ENCODE peak calls at places on chromosomes 5 and 9, in seven cellular contexts. C, K, H, N, U, O and G are unnamed samples.

GRCh38 chr5:53378590-53379247 is 101.7 kb upstream of the FST start:
- DNase-seq in O (no peak), N (no peak), U (no peak), H (no peak), C (no peak), K (no peak), G (no peak)

GRCh38 chr5:118924006-118924389 is 64.3 kb downstream of the DTWD2 start:
- DNase-seq in U (no peak), C (no peak), H (no peak), N (no peak), K (no peak), O (no peak), G (no peak)

GRCh38 chr9:110538169-110538568 is 41.4 kb downstream of the SVEP1 start:
- DNase-seq in C (no peak), U (no peak), O (no peak), K (no peak), N (no peak), H (no peak), G (no peak)

GRCh38 chr5:73137575-73138530 is 17.5 kb downstream of the TMEM171 start:
- DNase-seq in C (no peak), H (no peak), O (no peak), N (no peak), U (no peak), K (no peak), G (no peak)

GRCh38 chr9:91191443-91192378 is 170.0 kb downstream of the AUH start:
- DNase-seq in H (peak), O (no peak), C (no peak), N (no peak), K (no peak), U (no peak), G (no peak)

GRCh38 chr9:74609671-74610416 is 112.7 kb downstream of the RORB start:
- DNase-seq in C (peak), K (no peak), H (no peak), O (no peak), N (no peak), U (no peak), G (peak)

GRCh38 chr5:151079838-151080619 is 805 bp downstream of the TNIP1 start:
- DNase-seq in N (no peak), O (peak), U (no peak), K (no peak), C (peak), H (no peak), G (no peak)

GRCh38 chr9:97737429-97737828 is 40.3 kb upstream of the XPA start:
- DNase-seq in C (peak), N (peak), H (peak), O (peak), U (peak), K (no peak), G (peak)

GRCh38 chr5:66675369-66675768 is 79.2 kb downstream of the MAST4 start:
- DNase-seq in O (no peak), H (no peak), K (no peak), C (no peak), U (no peak), N (no peak), G (no peak)

GRCh38 chr5:39194466-39195136 is 24.8 kb downstream of the FYB1 start:
- DNase-seq in K (no peak), U (peak), O (peak), C (no peak), H (no peak), N (no peak), G (no peak)

GRCh38 chr5:31935702-31936347 is 238.3 kb downstream of the GOLPH3 start:
- DNase-seq in O (no peak), K (no peak), C (no peak), U (no peak), H (no peak), N (no peak), G (peak)

GRCh38 chr5:97919719-97920118 is 736.7 kb upstream of the RIOK2 start:
- DNase-seq in O (no peak), N (no peak), U (no peak), H (no peak), C (no peak), K (no peak), G (no peak)

GRCh38 chr9:27125030-27125429 is 16.0 kb downstream of the TEK start:
- DNase-seq in O (no peak), N (peak), H (no peak), K (no peak), U (no peak), C (no peak), G (no peak)

GRCh38 chr5:88824892-88825781 is 57.8 kb downstream of the MEF2C start:
- DNase-seq in N (no peak), C (no peak), H (no peak), K (no peak), O (no peak), U (no peak), G (no peak)

GRCh38 chr5:61619289-61619688 is 287.2 kb downstream of the ZSWIM6 start:
- DNase-seq in O (no peak), K (no peak), U (no peak), H (no peak), C (no peak), N (no peak), G (no peak)

GRCh38 chr9:111728143-111728542 is 66.6 kb downstream of the SHOC1 start:
- DNase-seq in O (no peak), C (no peak), K (no peak), U (no peak), H (no peak), N (peak), G (peak)

GRCh38 chr9:134835987-134836386 is 44.6 kb upstream of the FCN2 start:
- DNase-seq in U (no peak), H (no peak), C (no peak), K (no peak), O (no peak), N (no peak), G (no peak)

GRCh38 chr5:490116-491094 is 33.8 kb downstream of the SLC9A3 start:
- DNase-seq in O (no peak), U (no peak), N (no peak), C (no peak), H (no peak), K (no peak), G (no peak)

DNA sequence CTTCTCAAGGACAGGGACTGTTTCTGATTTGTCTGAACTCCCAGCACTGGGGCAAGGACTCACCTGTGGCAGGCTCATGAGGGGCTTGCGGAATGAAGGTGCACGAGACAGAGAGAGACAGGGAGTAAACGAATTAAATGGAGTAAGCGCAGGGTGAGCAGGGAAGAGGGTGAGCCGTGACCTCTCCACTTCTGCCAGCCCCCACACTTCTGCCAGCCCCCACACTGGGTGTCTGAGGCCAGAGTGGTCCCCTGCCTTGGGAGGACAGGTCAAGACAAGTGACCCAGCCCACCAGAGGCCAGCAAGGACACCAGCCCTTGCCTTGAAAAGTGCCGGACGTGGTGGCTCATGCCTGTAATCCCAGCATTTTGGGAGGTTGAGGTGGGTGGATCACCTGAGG is 37.2 kb downstream of the DAB2IP start:
- DNase-seq in U (no peak), N (no peak), K (no peak), H (no peak), O (no peak), C (no peak), G (no peak)
- TF ChIP-seq JUND in U (no peak), N (no peak), K (no peak), H (no peak), O (no peak), C (no peak), G (no peak)

DNA sequence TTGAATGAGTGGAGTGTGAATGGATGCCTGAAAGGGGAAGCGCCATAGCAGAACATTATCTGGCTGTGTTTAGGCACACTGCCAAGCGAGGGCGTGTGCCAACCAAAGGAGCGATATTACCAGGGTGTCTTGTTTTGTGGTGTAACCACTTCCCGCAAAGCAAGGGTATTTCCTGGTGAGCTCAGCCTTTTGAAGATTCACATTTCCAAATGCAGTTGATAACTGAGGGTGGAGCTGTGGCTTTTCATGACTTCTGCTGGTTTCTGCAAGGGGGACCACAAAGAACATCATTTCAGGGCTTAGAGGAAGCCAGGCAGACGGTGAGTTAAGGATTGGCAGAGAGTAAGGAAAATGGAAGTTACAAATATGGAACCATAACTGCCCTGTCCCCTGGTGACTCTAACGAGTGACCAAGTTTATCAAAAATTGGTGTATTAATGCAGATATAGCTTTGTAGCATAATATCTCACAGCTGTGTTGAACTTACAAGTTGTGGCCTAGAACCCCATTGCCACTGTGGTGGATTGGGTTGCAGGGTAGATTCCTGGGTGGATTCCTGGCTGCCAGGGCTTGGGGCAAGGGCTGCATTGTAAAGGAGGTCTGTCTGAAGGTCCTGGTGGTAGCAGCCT is 71.4 kb downstream of the RALGPS1 start:
- DNase-seq in C (no peak), U (peak), K (peak), O (no peak), H (no peak), N (peak), G (no peak)
- TF ChIP-seq JUND in C (no peak), U (no peak), K (peak), O (peak), H (no peak), N (peak), G (no peak)

GRCh38 chr9:14692536-14692917 is 705 bp downstream of the ZDHHC21 start:
- DNase-seq in C (no peak), N (no peak), H (no peak), K (no peak), O (no peak), U (peak), G (peak)
- TF ChIP-seq JUND in C (no peak), N (no peak), H (no peak), K (no peak), O (no peak), U (no peak), G (no peak)

GRCh38 chr9:85200726-85201402 is 531.3 kb downstream of the NTRK2 start:
- DNase-seq in C (no peak), U (no peak), N (no peak), O (no peak), H (no peak), K (no peak), G (peak)
- TF ChIP-seq JUND in C (peak), U (no peak), N (no peak), O (no peak), H (no peak), K (no peak), G (no peak)

DNA sequence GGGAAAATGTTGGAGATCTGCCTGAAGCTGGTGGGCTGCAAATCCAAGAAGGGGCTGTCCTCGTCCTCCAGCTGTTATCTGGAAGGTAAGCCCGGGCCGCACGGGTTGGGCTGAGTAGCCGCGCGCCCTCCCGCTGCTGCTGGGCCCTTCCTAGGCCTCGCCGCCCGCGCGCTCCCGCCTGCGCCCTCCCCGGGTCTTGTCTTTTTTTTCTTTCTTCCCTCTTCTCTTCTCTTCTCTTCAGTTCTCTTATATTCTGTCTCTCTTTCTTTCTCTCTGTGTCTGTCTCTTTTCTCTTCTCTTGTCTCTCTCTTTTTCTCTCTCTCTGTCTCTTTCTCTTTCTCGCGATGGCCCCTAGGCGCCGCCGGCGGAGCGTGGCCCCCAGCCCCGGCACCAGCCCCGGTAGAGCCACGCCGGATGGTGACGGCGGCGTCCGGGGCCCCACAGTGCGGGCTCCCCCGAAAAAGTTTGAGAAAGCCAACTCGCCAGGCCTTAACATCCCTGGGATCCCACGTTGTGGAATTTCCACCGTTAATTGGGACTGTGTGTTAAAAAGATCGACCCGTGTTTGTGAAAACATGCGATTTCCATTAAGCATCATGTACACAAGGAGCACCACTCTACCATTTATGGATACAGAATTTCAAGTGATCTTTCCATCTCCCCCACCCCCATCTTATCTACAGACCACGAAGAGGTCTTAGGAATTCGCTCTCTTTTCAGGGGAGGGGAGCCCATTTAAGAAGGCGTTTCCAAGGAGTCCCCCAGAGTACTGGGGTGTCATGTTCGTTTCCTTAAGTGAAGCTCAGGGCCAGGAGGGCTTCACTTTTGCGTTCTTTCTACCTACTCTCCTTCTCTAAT is 616 bp downstream of the ABL1 start:
- DNase-seq in O (peak), N (no peak), K (no peak), U (no peak), H (peak), C (peak), G (no peak)
- TF ChIP-seq JUND in O (no peak), N (no peak), K (no peak), U (no peak), H (no peak), C (no peak), G (no peak)

GRCh38 chr5:35854248-35854647 is 2.4 kb upstream of the IL7R start:
- DNase-seq in N (no peak), U (no peak), K (no peak), O (no peak), C (no peak), H (no peak), G (no peak)
- TF ChIP-seq JUND in N (no peak), U (no peak), K (no peak), O (no peak), C (no peak), H (no peak), G (no peak)